ENCODE peak calls at places on chromosomes 3 and 15, in eight cellular contexts. N is brain microvascular endothelial cell; K is A172; J is HTR-8/SVneo; P is Daoy; R is stimulated activated CD4-positive, alpha-beta T cell treated with anti-CD3 and anti-CD28 coated beads, Interleukin-1b, Interleukin-23, amount 100 ng/mL, for 48 hours; U is tibial nerve; H is endodermal cell. Y is an unnamed sample.
A peak's percentile ranks its signal among the peaks of the same experiment; 100 is the strongest.

GRCh38 chr15:66169023-66169422 is 84.5 kb downstream of the MEGF11 start:
- DNase-seq in H (no peak), P (peak; percentile 57), U (no peak), N (no peak), K (no peak), J (no peak), R (no peak), Y (no peak)

GRCh38 chr3:194913281-194913680 is 227.6 kb downstream of the FAM43A start:
- DNase-seq in U (no peak), N (no peak), K (no peak), P (no peak), R (no peak), J (no peak), H (no peak), Y (no peak)

GRCh38 chr3:101279162-101279561 is 41.2 kb downstream of the IMPG2 start:
- DNase-seq in J (no peak), P (no peak), K (no peak), H (no peak), U (no peak), N (no peak), R (no peak), Y (no peak)

GRCh38 chr15:53837263-53837662 is 77.8 kb upstream of the WDR72 start:
- DNase-seq in H (no peak), J (no peak), P (no peak), N (no peak), R (no peak), U (no peak), K (no peak), Y (no peak)

GRCh38 chr15:61890106-61890505 is 170.1 kb downstream of the VPS13C start:
- DNase-seq in J (no peak), K (no peak), N (no peak), H (no peak), U (no peak), P (no peak), R (no peak), Y (no peak)

GRCh38 chr3:72144773-72145505 is 360.0 kb upstream of the PROK2 start:
- DNase-seq in U (no peak), N (no peak), J (no peak), K (no peak), P (no peak), H (peak; percentile 75), R (no peak), Y (no peak)

GRCh38 chr3:190362258-190362657 is 25.7 kb upstream of the CLDN16 start:
- DNase-seq in K (no peak), J (no peak), H (peak; percentile 59), P (no peak), U (no peak), N (no peak), R (no peak), Y (no peak)

GRCh38 chr15:64634576-64635485 is 140.6 kb downstream of the RBPMS2 start:
- DNase-seq in H (peak; percentile 94), N (peak; percentile 52), R (peak; percentile 35), K (no peak), U (no peak), J (no peak), P (peak; percentile 59), Y (peak; percentile 49)

GRCh38 chr3:55166577-55167555 is 239.0 kb upstream of the LRTM1 start:
- DNase-seq in U (no peak), J (no peak), P (no peak), K (no peak), R (no peak), H (no peak), N (no peak), Y (no peak)

GRCh38 chr3:152471814-152472605 is 203.3 kb downstream of the MBNL1 start:
- DNase-seq in J (peak; percentile 39), P (peak; percentile 65), K (peak; percentile 54), R (peak; percentile 61), U (peak; percentile 64), N (peak; percentile 61), H (peak; percentile 76), Y (peak; percentile 69)

GRCh38 chr15:62979252-62979651 is 63.3 kb upstream of the TPM1 start:
- DNase-seq in R (no peak), U (no peak), H (no peak), J (no peak), K (peak; percentile 54), N (no peak), P (peak; percentile 25), Y (no peak)

GRCh38 chr3:134074790-134075567 is 45.3 kb upstream of the SLCO2A1 start:
- DNase-seq in J (no peak), N (no peak), P (no peak), U (no peak), K (no peak), R (no peak), H (peak; percentile 24), Y (no peak)

GRCh38 chr3:180085122-180085710 is 48.5 kb upstream of the PEX5L start:
- DNase-seq in K (no peak), H (no peak), N (no peak), U (no peak), J (no peak), P (no peak), R (no peak), Y (no peak)

GRCh38 chr3:192831111-192831644 is 86.5 kb downstream of the MB21D2 start:
- DNase-seq in U (no peak), K (peak; percentile 87), H (no peak), J (no peak), R (peak; percentile 44), N (peak; percentile 86), P (peak; percentile 86), Y (peak; percentile 27)

GRCh38 chr15:49718234-49718633 is 97.4 kb downstream of the DTWD1 start:
- DNase-seq in R (no peak), N (no peak), J (no peak), P (no peak), K (no peak), U (no peak), H (no peak), Y (no peak)

GRCh38 chr3:149473314-149473990 is 1.0 kb upstream of the TM4SF4 start:
- DNase-seq in P (peak; percentile 76), U (no peak), K (peak; percentile 97), J (peak; percentile 63), R (no peak), N (peak; percentile 63), H (no peak), Y (no peak)

GRCh38 chr15:51736646-51737537 is 563 bp downstream of the LYSMD2 start:
- DNase-seq in K (no peak), N (no peak), U (peak; percentile 20), H (peak; percentile 76), P (peak; percentile 74), J (peak; percentile 21), R (peak; percentile 62), Y (peak; percentile 69)

Y was measured in stimulated activated naive CD8-positive, alpha-beta T cell treated with anti-CD3 and anti-CD28 coated beads, Interleukin-15, Interleukin-2, amounts not matched to agents 100 U/mL and 50 U/mL, for 24 hours.